ENCODE peak calls at places on chromosome 16, in eight cellular contexts. J is mesenchymal stem cell, K is MM.1S, V is H1, D is hepatocyte, E is adrenal gland, H is mucosa of descending colon, U is body of pancreas. R is an unnamed sample. For H3K4me1, the result is how much of the 10 kb centered on the place peaks cover.

GRCh38 chr16:9330036-9330545 is 238.6 kb downstream of the HAPSTR1 start:
- DNase-seq in H (no peak), D (no peak), J (no peak), K (no peak), U (no peak), V (no peak), E (no peak), R (no peak)

GRCh38 chr16:2842340-2843000 is 12.4 kb downstream of the ZG16B start:
- DNase-seq in K (no peak), J (no peak), U (peak), V (no peak), E (peak), D (no peak), H (peak), R (peak)

GRCh38 chr16:67679935-67680897 is 13.6 kb downstream of the C16orf86 start:
- DNase-seq in J (no peak), H (no peak), V (no peak), K (no peak), D (no peak), U (no peak), E (no peak), R (no peak)

GRCh38 chr16:65071371-65072311 is 50.2 kb downstream of the CDH11 start:
- DNase-seq in J (no peak), K (no peak), V (no peak), H (no peak), U (peak), D (no peak), E (no peak), R (peak)

GRCh38 chr16:52451971-52452421 is 94.9 kb downstream of the TOX3 start:
- DNase-seq in J (no peak), K (no peak), V (no peak), H (peak), U (no peak), D (peak), E (no peak), R (no peak)

GRCh38 chr16:85393674-85394510 is 219.2 kb upstream of the GSE1 start:
- DNase-seq in V (no peak), U (no peak), E (peak), H (peak), J (peak), D (peak), K (peak), R (peak)

GRCh38 chr16:31052131-31052530 is 18.8 kb downstream of the STX4 start:
- DNase-seq in E (no peak), D (peak), H (no peak), J (peak), K (no peak), V (no peak), U (peak), R (peak)

GRCh38 chr16:70568601-70569217 is 45.1 kb downstream of the SF3B3 start:
- DNase-seq in D (peak), U (no peak), V (no peak), K (no peak), H (no peak), E (no peak), J (no peak), R (no peak)

GRCh38 chr16:82684246-82684645 is 57.5 kb downstream of the CDH13 start:
- DNase-seq in E (no peak), V (no peak), J (no peak), H (no peak), K (no peak), U (no peak), D (no peak), R (peak)

GRCh38 chr16:68040506-68041288 is 17.6 kb downstream of the DUS2 start:
- DNase-seq in D (peak), E (peak), U (peak), J (peak), H (peak), K (peak), V (peak), R (peak)

GRCh38 chr16:4070936-4071335 is 45.3 kb downstream of the ADCY9 start:
- DNase-seq in H (no peak), E (no peak), U (no peak), K (no peak), D (no peak), V (no peak), J (no peak), R (no peak)

GRCh38 chr16:1613728-1614225 is 1.6 kb downstream of the CRAMP1 start:
- DNase-seq in D (peak), U (no peak), J (peak), K (no peak), H (peak), E (peak), V (no peak), R (peak)

GRCh38 chr16:66605177-66605999 is 884 bp downstream of the CMTM3 start:
- DNase-seq in D (peak), K (no peak), J (peak), H (peak), V (no peak), U (peak), E (peak), R (peak)

GRCh38 chr16:26530584-26531289 is 536.0 kb upstream of the C16orf82 start:
- DNase-seq in V (no peak), H (no peak), D (no peak), U (no peak), J (no peak), E (no peak), K (no peak), R (no peak)

GRCh38 chr16:4682616-4683254 is 10.6 kb upstream of the NUDT16L1 start:
- DNase-seq in U (no peak), K (no peak), J (peak), D (no peak), V (peak), E (peak), H (no peak), R (peak)

GRCh38 chr16:81650982-81651562 is 128.0 kb upstream of the PLCG2 start:
- DNase-seq in V (no peak), J (no peak), E (no peak), K (no peak), H (peak), U (peak), D (peak), R (no peak)

GRCh38 chr16:81604960-81605383 is 160.4 kb downstream of the CMIP start:
- DNase-seq in H (no peak), K (no peak), E (no peak), V (no peak), D (peak), J (peak), U (no peak), R (peak)

GRCh38 chr16:12458051-12458450 is 345.6 kb downstream of the CPPED1 start:
- DNase-seq in H (no peak), V (no peak), K (no peak), D (no peak), J (no peak), E (no peak), U (no peak), R (no peak)

GRCh38 chr16:80526418-80527061 is 14.3 kb upstream of the DYNLRB2 start:
- DNase-seq in D (peak), K (peak), U (peak), H (peak), V (no peak), J (peak), E (peak), R (peak)

GRCh38 chr16:48852955-48853354 is 243.0 kb upstream of the N4BP1 start:
- DNase-seq in V (no peak), H (no peak), K (no peak), D (no peak), E (peak), U (peak), J (no peak), R (no peak)

GRCh38 chr16:85506358-85506911 is 106.7 kb upstream of the GSE1 start:
- DNase-seq in H (no peak), V (no peak), U (no peak), D (no peak), J (no peak), K (no peak), E (no peak), R (no peak)

GRCh38 chr16:74570412-74571301 is 36.3 kb downstream of the GLG1 start:
- DNase-seq in E (no peak), J (no peak), V (no peak), H (no peak), U (no peak), D (peak), K (no peak), R (no peak)

GRCh38 chr16:58123896-58124600 is 5.1 kb downstream of the CFAP20 start:
- DNase-seq in U (no peak), V (no peak), J (no peak), E (no peak), H (no peak), K (no peak), D (no peak), R (peak)

GRCh38 chr16:69762843-69763556 is 868 bp downstream of the WWP2 start:
- DNase-seq in U (peak), K (peak), H (peak), E (no peak), J (peak), D (peak), V (no peak), R (peak)

GRCh38 chr16:64421515-64421914 is 700.3 kb downstream of the CDH11 start:
- DNase-seq in H (peak), D (no peak), K (no peak), V (no peak), E (no peak), U (no peak), J (no peak), R (no peak)

GRCh38 chr16:50771366-50771765 is 29.5 kb downstream of the CYLD start:
- DNase-seq in E (no peak), K (no peak), J (no peak), H (no peak), D (no peak), U (no peak), V (no peak), R (peak)

GRCh38 chr16:81697321-81697885 is 81.7 kb upstream of the PLCG2 start:
- DNase-seq in E (peak), J (peak), K (peak), U (peak), V (peak), H (peak), D (peak), R (peak)

GRCh38 chr16:12239953-12240485 is 263.5 kb downstream of the SNX29 start:
- DNase-seq in E (no peak), U (peak), K (no peak), H (no peak), J (no peak), D (no peak), V (no peak), R (peak)

GRCh38 chr16:68564367-68564985 is 25.4 kb downstream of the ZFP90 start:
- DNase-seq in D (no peak), U (no peak), H (no peak), V (no peak), J (peak), E (no peak), K (no peak), R (peak)

GRCh38 chr16:85820604-85821372 is 21.3 kb downstream of the COX4I1 start:
- DNase-seq in D (no peak), V (no peak), K (no peak), E (no peak), J (no peak), H (peak), U (no peak), R (no peak)

GRCh38 chr16:54193013-54193655 is 93.5 kb downstream of the IRX3 start:
- DNase-seq in V (no peak), K (no peak), J (no peak), H (no peak), U (no peak), D (no peak), E (no peak), R (no peak)

GRCh38 chr16:593406-593805 is 3.5 kb downstream of the RAB40C start:
- DNase-seq in K (no peak), U (peak), V (no peak), J (no peak), D (peak), E (no peak), H (peak), R (no peak)

GRCh38 chr16:69193860-69194259 is 6.9 kb downstream of the SNTB2 start:
- DNase-seq in H (no peak), J (no peak), D (no peak), V (no peak), K (no peak), U (peak), E (no peak), R (no peak)

GRCh38 chr16:67881557-67882220 is 3.0 kb upstream of the NRN1L start:
- DNase-seq in H (no peak), V (no peak), J (no peak), D (no peak), U (no peak), E (peak), K (no peak), R (no peak)

GRCh38 chr16:49478107-49478506 is 104.5 kb downstream of the C16orf78 start:
- DNase-seq in V (no peak), H (no peak), D (no peak), U (no peak), K (no peak), E (no peak), J (no peak), R (no peak)

GRCh38 chr16:1691276-1691675 is 13.2 kb downstream of the JPT2 start:
- DNase-seq in K (no peak), V (no peak), E (no peak), U (no peak), D (no peak), H (no peak), J (peak), R (peak)

GRCh38 chr16:11151156-11151904 is 104.7 kb downstream of the SOCS1 start:
- DNase-seq in E (no peak), D (no peak), U (no peak), H (no peak), J (no peak), V (no peak), K (no peak), R (no peak)

GRCh38 chr16:72179592-72179991 is 7.6 kb upstream of the PMFBP1 start:
- DNase-seq in E (no peak), U (no peak), J (no peak), H (peak), D (peak), V (no peak), K (no peak), R (no peak)

GRCh38 chr16:87823146-87823929 is 46.0 kb downstream of the SLC7A5 start:
- DNase-seq in U (no peak), J (no peak), H (no peak), V (no peak), E (no peak), D (no peak), K (no peak), R (no peak)
- H3K4me1 ChIP-seq in U (under half), J (under half), H (under half), V (under half), E (under half), D (under half), K (under half), R (under half)

GRCh38 chr16:88805887-88806393 is 2.4 kb downstream of the CDT1 start:
- DNase-seq in V (no peak), E (no peak), U (no peak), K (no peak), H (no peak), J (no peak), D (no peak), R (no peak)
- H3K4me3 ChIP-seq in V (no peak), E (no peak), U (no peak), K (no peak), H (no peak), J (no peak), D (no peak), R (no peak)

GRCh38 chr16:17138801-17139200 is 332.0 kb downstream of the XYLT1 start:
- DNase-seq in D (no peak), U (no peak), H (no peak), E (no peak), K (no peak), V (no peak), J (no peak), R (peak)
- H3K4me1 ChIP-seq in D (under half), U (under half), H (under half), E (under half), K (under half), V (under half), J (under half), R (under half)

GRCh38 chr16:56163089-56163488 is 28.2 kb upstream of the GNAO1 start:
- DNase-seq in J (no peak), E (no peak), V (no peak), U (no peak), K (no peak), D (no peak), H (no peak), R (no peak)

GRCh38 chr16:56163938-56164337 is 27.4 kb upstream of the GNAO1 start:
- DNase-seq in U (no peak), H (no peak), D (no peak), K (peak), E (no peak), J (no peak), V (no peak), R (no peak)

GRCh38 chr16:56164636-56165035 is 26.7 kb upstream of the GNAO1 start:
- DNase-seq in U (no peak), H (no peak), E (no peak), V (no peak), J (no peak), D (no peak), K (no peak), R (no peak)

DNA sequence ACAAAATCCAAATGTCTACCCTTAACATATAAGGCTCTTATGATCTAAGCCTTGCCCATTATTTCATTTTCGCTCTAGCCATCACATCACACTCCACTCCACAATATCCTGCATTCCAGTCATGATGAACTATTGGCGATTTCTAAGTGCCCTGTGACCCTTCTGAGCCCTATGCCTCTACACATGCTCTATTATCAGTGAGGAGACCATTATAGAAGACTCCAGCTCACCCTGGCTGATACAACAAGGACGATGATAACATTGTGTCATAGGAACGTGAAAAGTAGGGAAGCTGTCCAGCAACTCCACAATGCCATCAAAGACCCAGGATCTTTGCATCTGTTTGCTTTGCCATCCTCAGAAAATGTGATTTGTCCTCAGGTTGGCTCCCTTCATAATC is 29.6 kb upstream of the GNAO1 start:
- DNase-seq in U (no peak), K (no peak), D (no peak), E (no peak), V (no peak), J (no peak), H (no peak), R (no peak)
- H3K4me3 ChIP-seq in U (no peak), K (no peak), D (no peak), E (no peak), V (no peak), J (no peak), H (no peak), R (no peak)

GRCh38 chr16:29825145-29826044 is 5.1 kb downstream of the MVP start:
- DNase-seq in K (peak), H (peak), U (no peak), E (peak), V (no peak), D (no peak), J (peak), R (peak)

GRCh38 chr16:29824589-29825144 is 4.4 kb downstream of the MVP start:
- DNase-seq in D (no peak), H (no peak), K (no peak), J (peak), V (no peak), E (no peak), U (no peak), R (peak)

GRCh38 chr16:29830774-29831173 is 10.5 kb downstream of the MVP start:
- DNase-seq in J (no peak), D (no peak), H (no peak), E (no peak), K (no peak), U (no peak), V (no peak), R (no peak)

GRCh38 chr16:29821663-29822115 is 1.4 kb downstream of the MVP start:
- DNase-seq in D (peak), E (no peak), V (no peak), J (peak), H (peak), U (no peak), K (no peak), R (peak)

GRCh38 chr16:29826342-29826695 is 6.1 kb downstream of the MVP start:
- DNase-seq in U (no peak), J (no peak), H (no peak), K (no peak), D (no peak), V (no peak), E (no peak), R (no peak)
- H3K4me1 ChIP-seq in U (half or more), J (under half), H (half or more), K (under half), D (half or more), V (under half), E (half or more), R (under half)

R was measured in GM23248.